ENCODE peak calls at places on chromosomes 1 and 21, in seven cellular contexts. D is mammary epithelial cell; I is brain microvascular endothelial cell; U is CD8-positive, alpha-beta T cell; O is GM12878; V is CD4-positive, alpha-beta T cell; A is fibroblast of lung. F is an unnamed sample. For H3K27me3, the result is how much of the 10 kb centered on the place peaks cover.

GRCh38 chr1:1528639-1529267 is 11.7 kb downstream of the TMEM240 start:
- DNase-seq in D (no peak), I (no peak), U (no peak), O (no peak), V (no peak), A (no peak), F (no peak)

GRCh38 chr1:193767891-193768290 is 581.5 kb upstream of the B3GALT2 start:
- DNase-seq in D (no peak), I (no peak), U (no peak), O (no peak), V (no peak), A (no peak), F (no peak)

GRCh38 chr21:44709426-44710293 is 1.7 kb downstream of the TSPEAR start:
- DNase-seq in D (peak), I (no peak), U (no peak), O (no peak), V (no peak), A (peak), F (peak)

GRCh38 chr1:244068563-244068962 is 17.5 kb downstream of the ZBTB18 start:
- DNase-seq in D (no peak), I (no peak), U (no peak), O (no peak), V (no peak), A (peak), F (no peak)

GRCh38 chr1:165899461-165899941 is 72.1 kb downstream of the UCK2 start:
- DNase-seq in D (peak), I (peak), U (no peak), O (no peak), V (no peak), A (peak), F (peak)

GRCh38 chr1:66253330-66253921 is 280.5 kb upstream of the SGIP1 start:
- DNase-seq in D (peak), I (peak), U (no peak), O (peak), V (no peak), A (peak), F (no peak)

GRCh38 chr1:34785231-34785874 is 4.3 kb downstream of the GJB3 start:
- DNase-seq in D (no peak), I (no peak), U (no peak), O (no peak), V (no peak), A (no peak), F (no peak)

GRCh38 chr21:41678944-41679343 is 87.9 kb downstream of the RIPK4 start:
- DNase-seq in D (peak), I (peak), U (no peak), O (no peak), V (no peak), A (peak), F (peak)

GRCh38 chr1:199312626-199313025 is 673.8 kb downstream of the PTPRC start:
- DNase-seq in D (no peak), I (no peak), U (no peak), O (no peak), V (no peak), A (no peak), F (no peak)

GRCh38 chr21:15560383-15561056 is 169.3 kb upstream of the USP25 start:
- DNase-seq in D (peak), I (no peak), U (no peak), O (no peak), V (no peak), A (peak), F (peak)

GRCh38 chr1:112713466-112714312 is 1.4 kb downstream of the PPM1J start:
- DNase-seq in D (no peak), I (no peak), U (no peak), O (no peak), V (no peak), A (no peak), F (no peak)

DNA sequence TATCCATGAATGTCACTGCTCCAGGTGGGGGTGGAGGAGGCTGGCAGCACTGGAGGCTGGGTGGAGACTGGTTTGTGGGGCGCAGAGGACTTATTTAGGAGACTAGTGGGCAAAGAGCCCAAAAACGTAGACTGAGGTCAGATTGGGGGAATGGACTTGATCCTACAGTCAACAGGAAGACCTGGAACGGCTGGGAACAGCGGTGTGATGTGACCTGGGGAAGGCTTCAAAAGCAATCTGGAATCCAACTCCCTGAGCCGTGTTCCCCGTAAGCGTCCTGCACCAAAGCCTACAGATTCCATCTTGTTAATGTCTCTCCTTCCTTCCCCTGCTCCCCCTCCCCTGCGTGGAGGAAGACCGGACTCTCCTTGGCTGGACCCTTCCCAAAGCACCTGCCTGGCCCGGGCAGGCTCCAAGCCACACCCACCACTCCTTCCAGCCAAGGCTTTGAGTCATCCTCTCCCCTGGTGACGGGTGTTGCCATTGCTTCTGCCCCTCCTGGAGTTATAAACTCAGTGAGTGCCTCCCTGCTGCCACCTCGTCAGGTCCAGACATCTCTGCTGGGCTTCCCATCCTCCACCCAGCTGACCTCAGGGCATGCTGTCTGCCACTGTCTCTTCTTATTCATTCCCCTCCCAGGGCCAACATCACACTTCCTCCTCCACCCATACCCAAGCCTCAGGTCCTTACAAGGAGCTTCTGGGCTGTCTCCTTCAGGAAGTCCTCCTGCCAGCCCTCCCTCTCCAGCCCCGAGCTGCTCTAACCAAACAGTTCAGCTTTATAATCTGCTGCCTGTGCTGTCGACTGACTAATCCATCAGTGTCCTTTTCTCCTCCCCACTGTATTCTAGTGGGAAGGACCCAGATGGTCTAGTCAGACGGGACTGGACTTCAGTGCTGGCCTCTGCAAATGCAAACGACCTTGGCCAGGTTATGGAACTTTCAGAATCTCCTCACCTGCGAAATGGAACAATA is 1.6 kb upstream of the CLSTN1 start:
- DNase-seq in D (peak), I (peak), U (peak), O (peak), V (no peak), A (peak), F (peak)
- H3K27ac ChIP-seq in D (peak), I (no peak), U (no peak), O (no peak), V (peak), A (no peak), F (peak)

DNA sequence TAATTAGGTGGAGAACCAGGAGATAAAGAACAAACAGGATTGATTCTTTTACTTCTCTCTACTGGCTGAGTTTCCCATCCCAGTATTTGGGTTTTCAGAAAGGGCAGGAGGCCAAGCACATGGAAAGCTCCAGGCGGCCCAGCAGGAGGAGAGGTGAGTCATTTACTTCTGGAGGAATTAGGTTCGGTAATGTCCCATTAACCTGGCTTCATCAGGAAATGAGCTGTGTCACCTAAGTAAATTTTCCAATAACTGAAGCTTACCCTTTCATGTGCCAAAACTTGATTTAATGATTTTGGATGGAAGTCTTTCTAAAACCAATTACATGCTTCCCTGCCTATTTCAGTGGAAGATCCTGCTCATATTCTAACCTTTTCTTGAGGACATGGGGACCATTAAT is 257.6 kb upstream of the USP24 start:
- DNase-seq in D (peak), I (no peak), U (no peak), O (no peak), V (no peak), A (peak), F (no peak)
- TF ChIP-seq CTCF in D (no peak), I (no peak), U (no peak), O (no peak), V (no peak), A (no peak), F (no peak)

DNA sequence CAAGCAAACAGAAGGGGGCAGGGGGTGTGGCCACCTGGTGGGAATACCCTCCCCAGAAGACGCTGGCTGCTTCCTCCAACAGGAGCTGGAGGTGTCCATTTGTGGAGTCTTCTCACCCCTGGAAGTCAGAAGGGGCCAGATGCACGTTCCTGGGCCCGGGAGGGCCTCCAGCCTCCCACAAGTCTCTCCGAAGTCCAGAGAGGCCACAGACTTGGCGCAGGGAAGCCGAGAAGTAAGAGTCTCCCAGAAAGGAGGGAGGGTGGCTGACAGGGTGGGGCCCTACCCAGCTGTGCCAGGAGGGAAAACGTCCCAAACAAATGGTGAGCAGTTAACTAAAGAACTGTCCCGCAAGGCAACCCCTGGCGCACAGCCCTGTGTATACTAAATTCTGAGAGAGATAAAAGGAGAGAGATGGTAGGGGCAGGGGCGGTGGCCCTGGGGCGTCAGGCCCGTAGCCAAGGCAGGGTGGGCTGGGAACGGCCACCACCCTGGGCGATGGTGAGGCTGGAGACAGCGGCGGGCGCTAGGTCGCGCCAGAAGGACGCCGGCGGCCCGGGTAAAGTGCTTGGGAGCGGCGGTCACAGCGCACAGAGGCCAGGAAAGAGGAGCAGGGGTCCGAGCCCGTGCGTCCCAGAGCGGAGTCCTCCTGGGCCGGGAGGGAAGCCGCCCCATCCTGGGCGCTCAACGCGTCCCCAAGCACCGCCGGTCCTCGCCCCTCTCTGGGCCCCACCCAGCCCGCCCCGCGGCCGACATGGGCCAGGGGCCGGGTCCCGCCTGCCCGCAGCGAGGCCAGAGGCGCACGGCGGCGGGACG is 1.2 kb downstream of the CHD5 start:
- DNase-seq in D (no peak), I (no peak), U (no peak), O (no peak), V (no peak), A (no peak), F (no peak)
- H3K27me3 ChIP-seq in D (under half), I (under half), U (under half), O (under half), V (half or more), A (under half), F (half or more)

GRCh38 chr21:38798081-38798480 is 7.6 kb upstream of the ETS2 start:
- DNase-seq in D (no peak), I (no peak), U (no peak), O (no peak), V (no peak), A (no peak), F (no peak)
- H3K27ac ChIP-seq in D (peak), I (no peak), U (no peak), O (no peak), V (no peak), A (no peak), F (peak)

DNA sequence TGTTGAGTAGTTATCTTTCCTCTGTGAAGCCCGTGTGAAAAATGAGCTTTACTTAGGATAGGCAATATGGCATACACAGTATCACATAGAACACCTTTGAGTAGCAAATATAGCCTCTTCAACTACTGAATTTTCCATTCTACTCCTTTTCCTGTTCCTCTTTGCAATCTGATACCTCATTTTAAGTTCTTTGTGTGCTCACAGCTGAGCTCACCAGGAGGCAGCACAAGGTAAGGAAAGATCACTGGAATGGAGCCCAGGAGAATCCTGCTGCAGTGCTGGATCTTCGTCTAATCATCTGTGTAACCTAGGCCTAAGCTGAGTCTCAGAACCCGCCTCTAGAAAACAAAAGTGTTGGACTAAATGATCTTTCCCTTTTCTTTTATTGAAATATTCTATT is 171.0 kb downstream of the LRRC40 start:
- DNase-seq in D (peak), I (peak), U (no peak), O (no peak), V (no peak), A (peak), F (peak)
- TF ChIP-seq CTCF in D (peak), I (peak), U (no peak), O (peak), V (no peak), A (peak), F (peak)

GRCh38 chr1:4219111-4219510 is 319.0 kb upstream of the C1orf174 start:
- DNase-seq in D (no peak), I (no peak), U (no peak), O (no peak), V (no peak), A (no peak), F (no peak)
- H3K27me3 ChIP-seq in D (under half), I (under half), U (under half), O (under half), V (under half), A (under half), F (under half)

DNA sequence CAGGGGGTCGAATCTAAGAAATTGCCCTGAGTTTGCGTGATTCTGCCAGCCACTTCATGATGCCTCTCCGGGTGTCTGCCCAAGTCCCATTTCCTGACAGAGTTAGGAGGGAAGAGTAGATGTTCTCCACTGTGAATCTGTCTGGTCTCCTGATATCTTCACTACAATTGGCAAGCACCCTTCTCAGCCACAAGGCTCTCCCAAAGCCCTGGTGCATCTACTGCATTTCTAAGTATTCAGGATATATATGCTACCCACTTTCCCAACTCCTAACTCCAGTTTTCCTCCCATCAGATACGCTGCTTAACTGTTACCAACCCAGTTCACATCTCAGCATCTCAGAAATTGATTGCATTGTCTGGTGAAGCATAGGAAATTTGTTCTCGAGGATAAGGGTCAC is 25.9 kb upstream of the OVAAL start:
- DNase-seq in D (no peak), I (no peak), U (no peak), O (no peak), V (no peak), A (no peak), F (no peak)
- H3K27ac ChIP-seq in D (no peak), I (no peak), U (no peak), O (no peak), V (no peak), A (no peak), F (no peak)

GRCh38 chr1:35855016-35855700 is 27.9 kb upstream of the AGO1 start:
- DNase-seq in D (no peak), I (no peak), U (no peak), O (no peak), V (no peak), A (no peak), F (no peak)
- TF ChIP-seq CTCF in D (peak), I (no peak), U (no peak), O (no peak), V (no peak), A (no peak), F (no peak)

GRCh38 chr1:160710531-160711252 is 930 bp downstream of the CD48 start:
- DNase-seq in D (no peak), I (no peak), U (no peak), O (no peak), V (no peak), A (no peak), F (no peak)

GRCh38 chr1:160709715-160710114 is 1.9 kb downstream of the CD48 start:
- DNase-seq in D (no peak), I (no peak), U (no peak), O (no peak), V (no peak), A (no peak), F (no peak)

GRCh38 chr1:160708118-160708517 is 3.5 kb downstream of the CD48 start:
- DNase-seq in D (no peak), I (no peak), U (no peak), O (no peak), V (no peak), A (no peak), F (no peak)

GRCh38 chr1:160708821-160709220 is 2.8 kb downstream of the CD48 start:
- DNase-seq in D (no peak), I (no peak), U (no peak), O (no peak), V (no peak), A (no peak), F (no peak)

GRCh38 chr1:160711528-160712311 is at the start of gene CD48:
- DNase-seq in D (no peak), I (no peak), U (no peak), O (no peak), V (no peak), A (no peak), F (no peak)
- H3K27me3 ChIP-seq in D (under half), I (under half), U (under half), O (under half), V (under half), A (under half), F (half or more)